ENCODE peak calls at places on chromosomes 6 and 20, in seven cellular contexts. One of them, this sample, is unnamed.

GRCh38 chr6:170176621-170177382 is 114.1 kb downstream of the DLL1 start:
- DNase-seq in CD8-positive, alpha-beta T cell: peak; percentile 37
- DNase-seq in K562: no peak
- DNase-seq in SK-N-SH: peak; percentile 80
- DNase-seq in H1: no peak
- DNase-seq in HCT116: no peak
- DNase-seq in choroid plexus epithelial cell: no peak
- DNase-seq in this sample: no peak

GRCh38 chr6:138692978-138693909 is 80.3 kb upstream of the CCDC28A start:
- DNase-seq in HCT116: peak; percentile 48
- DNase-seq in K562: peak; percentile 64
- DNase-seq in choroid plexus epithelial cell: peak; percentile 74
- DNase-seq in SK-N-SH: peak; percentile 59
- DNase-seq in H1: peak; percentile 62
- DNase-seq in CD8-positive, alpha-beta T cell: peak; percentile 19
- DNase-seq in this sample: peak; percentile 69

GRCh38 chr20:51428451-51429143 is 113.9 kb downstream of the NFATC2 start:
- DNase-seq in choroid plexus epithelial cell: peak; percentile 54
- DNase-seq in K562: peak; percentile 24
- DNase-seq in HCT116: no peak
- DNase-seq in H1: no peak
- DNase-seq in CD8-positive, alpha-beta T cell: no peak
- DNase-seq in SK-N-SH: peak; percentile 55
- DNase-seq in this sample: peak; percentile 59

GRCh38 chr20:9590189-9590588 is 75.8 kb downstream of the LAMP5 start:
- DNase-seq in H1: no peak
- DNase-seq in HCT116: no peak
- DNase-seq in K562: no peak
- DNase-seq in SK-N-SH: no peak
- DNase-seq in choroid plexus epithelial cell: peak; percentile 24
- DNase-seq in CD8-positive, alpha-beta T cell: no peak
- DNase-seq in this sample: peak; percentile 1

GRCh38 chr6:25866011-25866410 is 8.0 kb downstream of the SLC17A3 start:
- DNase-seq in H1: no peak
- DNase-seq in K562: no peak
- DNase-seq in SK-N-SH: no peak
- DNase-seq in choroid plexus epithelial cell: no peak
- DNase-seq in CD8-positive, alpha-beta T cell: peak; percentile 11
- DNase-seq in HCT116: no peak
- DNase-seq in this sample: no peak

GRCh38 chr20:3231889-3232588 is 7.0 kb downstream of the SLC4A11 start:
- DNase-seq in CD8-positive, alpha-beta T cell: no peak
- DNase-seq in K562: no peak
- DNase-seq in SK-N-SH: no peak
- DNase-seq in HCT116: no peak
- DNase-seq in H1: no peak
- DNase-seq in choroid plexus epithelial cell: no peak
- DNase-seq in this sample: no peak

GRCh38 chr6:83169511-83169910 is 23.6 kb downstream of the PGM3 start:
- DNase-seq in CD8-positive, alpha-beta T cell: no peak
- DNase-seq in SK-N-SH: no peak
- DNase-seq in choroid plexus epithelial cell: no peak
- DNase-seq in H1: no peak
- DNase-seq in K562: no peak
- DNase-seq in HCT116: no peak
- DNase-seq in this sample: no peak

GRCh38 chr6:47044418-47044817 is 2.3 kb upstream of the ADGRF1 start:
- DNase-seq in SK-N-SH: no peak
- DNase-seq in H1: no peak
- DNase-seq in CD8-positive, alpha-beta T cell: no peak
- DNase-seq in HCT116: peak; percentile 65
- DNase-seq in K562: no peak
- DNase-seq in choroid plexus epithelial cell: peak; percentile 65
- DNase-seq in this sample: peak; percentile 51

GRCh38 chr6:85864453-85865401 is 222.0 kb upstream of the SYNCRIP start:
- DNase-seq in HCT116: no peak
- DNase-seq in choroid plexus epithelial cell: peak; percentile 49
- DNase-seq in SK-N-SH: no peak
- DNase-seq in K562: no peak
- DNase-seq in CD8-positive, alpha-beta T cell: no peak
- DNase-seq in H1: no peak
- DNase-seq in this sample: peak; percentile 38

GRCh38 chr6:23140879-23141278 is 571.5 kb downstream of the HDGFL1 start:
- DNase-seq in choroid plexus epithelial cell: no peak
- DNase-seq in K562: no peak
- DNase-seq in CD8-positive, alpha-beta T cell: no peak
- DNase-seq in HCT116: no peak
- DNase-seq in H1: no peak
- DNase-seq in SK-N-SH: no peak
- DNase-seq in this sample: no peak

GRCh38 chr6:120031837-120032236 is 682.3 kb upstream of the MAN1A1 start:
- DNase-seq in choroid plexus epithelial cell: no peak
- DNase-seq in SK-N-SH: no peak
- DNase-seq in CD8-positive, alpha-beta T cell: no peak
- DNase-seq in HCT116: no peak
- DNase-seq in H1: no peak
- DNase-seq in K562: no peak
- DNase-seq in this sample: no peak

GRCh38 chr6:41028618-41029486 is 10.2 kb downstream of the UNC5CL start:
- DNase-seq in HCT116: no peak
- DNase-seq in CD8-positive, alpha-beta T cell: no peak
- DNase-seq in SK-N-SH: no peak
- DNase-seq in choroid plexus epithelial cell: no peak
- DNase-seq in K562: no peak
- DNase-seq in H1: no peak
- DNase-seq in this sample: no peak

GRCh38 chr6:161396539-161396938 is 122.7 kb upstream of the AGPAT4 start:
- DNase-seq in H1: no peak
- DNase-seq in K562: no peak
- DNase-seq in HCT116: no peak
- DNase-seq in SK-N-SH: no peak
- DNase-seq in choroid plexus epithelial cell: no peak
- DNase-seq in CD8-positive, alpha-beta T cell: no peak
- DNase-seq in this sample: no peak

GRCh38 chr6:93932175-93932574 is 512.8 kb upstream of the EPHA7 start:
- DNase-seq in SK-N-SH: no peak
- DNase-seq in choroid plexus epithelial cell: no peak
- DNase-seq in HCT116: no peak
- DNase-seq in CD8-positive, alpha-beta T cell: no peak
- DNase-seq in H1: no peak
- DNase-seq in K562: no peak
- DNase-seq in this sample: no peak

GRCh38 chr6:83429857-83430605 is 820 bp downstream of the ME1 start:
- DNase-seq in CD8-positive, alpha-beta T cell: no peak
- DNase-seq in HCT116: peak; percentile 46
- DNase-seq in choroid plexus epithelial cell: peak; percentile 37
- DNase-seq in SK-N-SH: peak; percentile 50
- DNase-seq in K562: no peak
- DNase-seq in H1: no peak
- DNase-seq in this sample: peak; percentile 45

GRCh38 chr6:66663127-66663526 is 956.1 kb upstream of the EYS start:
- DNase-seq in K562: no peak
- DNase-seq in SK-N-SH: no peak
- DNase-seq in HCT116: no peak
- DNase-seq in choroid plexus epithelial cell: peak; percentile 13
- DNase-seq in H1: no peak
- DNase-seq in CD8-positive, alpha-beta T cell: no peak
- DNase-seq in this sample: no peak

GRCh38 chr6:50145125-50145524 is 95.4 kb upstream of the DEFB112 start:
- DNase-seq in choroid plexus epithelial cell: peak; percentile 17
- DNase-seq in H1: no peak
- DNase-seq in SK-N-SH: peak; percentile 12
- DNase-seq in CD8-positive, alpha-beta T cell: no peak
- DNase-seq in HCT116: no peak
- DNase-seq in K562: peak; percentile 14
- DNase-seq in this sample: peak; percentile 3

GRCh38 chr20:62968378-62969178 is 16.1 kb downstream of the SLC17A9 start:
- DNase-seq in H1: no peak
- DNase-seq in K562: no peak
- DNase-seq in choroid plexus epithelial cell: no peak
- DNase-seq in HCT116: no peak
- DNase-seq in CD8-positive, alpha-beta T cell: no peak
- DNase-seq in SK-N-SH: no peak
- DNase-seq in this sample: no peak

GRCh38 chr6:97440590-97441176 is 157.7 kb upstream of the MMS22L start:
- DNase-seq in HCT116: peak; percentile 46
- DNase-seq in SK-N-SH: peak; percentile 60
- DNase-seq in K562: no peak
- DNase-seq in choroid plexus epithelial cell: peak; percentile 63
- DNase-seq in H1: no peak
- DNase-seq in CD8-positive, alpha-beta T cell: no peak
- DNase-seq in this sample: peak; percentile 44
- TF ChIP-seq CTCF in HCT116: peak; percentile 32
- TF ChIP-seq CTCF in SK-N-SH: peak; percentile 69
- TF ChIP-seq CTCF in K562: peak; percentile 10
- TF ChIP-seq CTCF in choroid plexus epithelial cell: peak; percentile 75
- TF ChIP-seq CTCF in H1: peak; percentile 70
- TF ChIP-seq CTCF in CD8-positive, alpha-beta T cell: no peak
- TF ChIP-seq CTCF in this sample: peak; percentile 64

DNA sequence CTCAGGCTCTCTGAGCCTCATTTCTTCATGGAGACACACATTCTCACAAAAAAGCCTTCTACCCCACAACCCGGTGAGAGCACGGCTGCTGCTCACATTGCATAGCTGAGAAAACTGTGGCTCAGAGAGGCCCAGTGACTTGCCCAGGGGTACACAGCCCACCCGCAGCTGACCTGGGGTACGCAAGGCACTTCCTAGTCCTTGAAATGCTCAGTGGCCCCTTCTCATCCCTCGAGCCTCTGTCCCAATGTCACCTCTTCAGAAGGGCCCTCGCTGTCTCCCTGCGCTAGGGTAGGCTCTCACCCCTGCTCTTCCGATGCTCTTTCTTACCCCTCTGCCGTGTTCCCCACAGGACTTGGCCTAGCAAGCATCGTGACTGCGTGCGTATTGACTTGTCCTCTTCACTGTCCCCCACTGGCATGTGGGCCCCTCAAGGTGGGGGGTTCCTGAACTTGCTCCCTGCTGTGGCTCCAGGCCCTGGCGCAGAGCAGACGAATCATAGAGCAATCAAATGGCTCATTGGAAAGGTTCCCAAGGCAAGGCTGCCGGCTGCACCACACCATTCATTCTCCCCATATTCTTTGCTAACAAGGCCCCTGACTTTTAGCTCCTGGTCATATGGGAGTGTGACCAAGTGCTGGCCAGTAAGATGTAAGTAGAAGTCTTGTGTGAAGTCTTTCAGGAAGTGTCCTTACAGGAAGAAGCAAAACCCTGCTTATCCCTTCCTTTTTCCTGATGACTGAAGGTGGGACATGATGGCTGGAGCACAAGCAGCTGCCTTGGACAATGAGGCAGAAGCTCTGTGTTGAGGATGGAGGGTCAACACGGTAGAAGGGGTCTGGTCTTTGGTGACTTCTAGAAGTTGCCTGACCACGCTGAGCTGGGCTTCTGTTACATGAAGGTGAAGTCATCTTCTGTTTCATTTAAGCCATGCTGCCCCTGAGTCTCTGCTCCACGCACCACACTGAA is 22.7 kb downstream of the PCK1 start:
- DNase-seq in H1: no peak
- DNase-seq in SK-N-SH: no peak
- DNase-seq in HCT116: no peak
- DNase-seq in CD8-positive, alpha-beta T cell: no peak
- DNase-seq in choroid plexus epithelial cell: no peak
- DNase-seq in K562: no peak
- DNase-seq in this sample: no peak
- TF ChIP-seq CTCF in H1: no peak
- TF ChIP-seq CTCF in SK-N-SH: no peak
- TF ChIP-seq CTCF in HCT116: no peak
- TF ChIP-seq CTCF in CD8-positive, alpha-beta T cell: no peak
- TF ChIP-seq CTCF in choroid plexus epithelial cell: no peak
- TF ChIP-seq CTCF in K562: no peak
- TF ChIP-seq CTCF in this sample: no peak

DNA sequence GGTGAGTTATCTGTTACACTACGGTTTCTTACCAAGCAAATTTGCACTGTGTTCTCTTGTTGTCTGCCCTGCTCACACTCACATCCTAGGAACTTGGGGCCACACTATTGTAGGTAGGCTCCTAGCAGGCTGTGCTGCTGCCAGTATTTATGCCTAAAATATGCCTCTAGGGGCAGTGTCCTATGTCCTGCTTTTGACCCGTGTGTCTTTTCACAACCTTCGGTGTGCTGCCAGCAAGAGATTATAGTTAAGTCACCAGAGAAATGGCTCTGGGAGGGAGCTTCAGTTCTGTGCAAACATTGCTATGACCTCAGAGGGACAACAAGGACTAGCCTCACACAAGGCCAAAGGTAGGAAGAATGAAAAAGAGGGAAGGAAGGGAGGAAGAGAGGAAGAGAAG is 8.9 kb upstream of the TAAR5 start:
- DNase-seq in H1: no peak
- DNase-seq in SK-N-SH: peak; percentile 3
- DNase-seq in choroid plexus epithelial cell: no peak
- DNase-seq in CD8-positive, alpha-beta T cell: no peak
- DNase-seq in K562: peak; percentile 13
- DNase-seq in HCT116: peak; percentile 44
- DNase-seq in this sample: no peak
- TF ChIP-seq CTCF in H1: peak; percentile 21
- TF ChIP-seq CTCF in SK-N-SH: peak; percentile 40
- TF ChIP-seq CTCF in choroid plexus epithelial cell: peak; percentile 33
- TF ChIP-seq CTCF in CD8-positive, alpha-beta T cell: no peak
- TF ChIP-seq CTCF in K562: peak; percentile 31
- TF ChIP-seq CTCF in HCT116: peak; percentile 15
- TF ChIP-seq CTCF in this sample: peak; percentile 20

DNA sequence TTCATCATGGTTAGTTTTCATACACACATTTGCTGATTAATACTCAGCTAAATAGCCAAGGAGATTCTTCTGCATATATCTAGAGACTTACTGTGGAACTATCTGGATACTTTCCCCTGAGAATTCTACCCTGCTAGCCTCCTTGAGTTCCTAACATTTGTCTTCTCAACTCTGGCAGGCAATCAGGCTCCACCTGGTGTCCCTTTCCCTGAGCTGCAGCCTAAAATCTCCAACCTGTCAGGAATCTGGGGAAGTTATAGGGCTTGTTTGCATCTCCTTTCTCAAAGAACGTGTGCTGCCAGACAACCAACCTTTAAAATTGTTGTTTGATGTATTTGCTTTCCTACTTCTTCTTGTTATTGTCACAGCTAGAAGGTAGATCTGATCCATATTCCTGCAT is 73.4 kb downstream of the FUT9 start:
- DNase-seq in K562: no peak
- DNase-seq in SK-N-SH: no peak
- DNase-seq in H1: peak; percentile 29
- DNase-seq in CD8-positive, alpha-beta T cell: no peak
- DNase-seq in HCT116: peak; percentile 13
- DNase-seq in choroid plexus epithelial cell: no peak
- DNase-seq in this sample: no peak
- TF ChIP-seq CTCF in K562: no peak
- TF ChIP-seq CTCF in SK-N-SH: peak; percentile 37
- TF ChIP-seq CTCF in H1: peak; percentile 62
- TF ChIP-seq CTCF in CD8-positive, alpha-beta T cell: no peak
- TF ChIP-seq CTCF in HCT116: peak; percentile 20
- TF ChIP-seq CTCF in choroid plexus epithelial cell: peak; percentile 8
- TF ChIP-seq CTCF in this sample: no peak

GRCh38 chr6:99789767-99790166 is 183.1 kb downstream of the PRDM13 start:
- DNase-seq in CD8-positive, alpha-beta T cell: no peak
- DNase-seq in SK-N-SH: no peak
- DNase-seq in H1: no peak
- DNase-seq in choroid plexus epithelial cell: no peak
- DNase-seq in K562: no peak
- DNase-seq in HCT116: no peak
- DNase-seq in this sample: no peak

GRCh38 chr6:99790679-99791078 is 184.0 kb downstream of the PRDM13 start:
- DNase-seq in K562: no peak
- DNase-seq in choroid plexus epithelial cell: peak; percentile 18
- DNase-seq in CD8-positive, alpha-beta T cell: no peak
- DNase-seq in H1: no peak
- DNase-seq in SK-N-SH: no peak
- DNase-seq in HCT116: no peak
- DNase-seq in this sample: no peak
- TF ChIP-seq CTCF in K562: peak; percentile 32
- TF ChIP-seq CTCF in choroid plexus epithelial cell: no peak
- TF ChIP-seq CTCF in CD8-positive, alpha-beta T cell: no peak
- TF ChIP-seq CTCF in H1: no peak
- TF ChIP-seq CTCF in SK-N-SH: peak; percentile 49
- TF ChIP-seq CTCF in HCT116: peak; percentile 41
- TF ChIP-seq CTCF in this sample: peak; percentile 14

This sample was measured in fibroblast of pulmonary artery.